ENCODE peak calls at places on chromosomes 5 and 9, in five cellular contexts. V, T, R, F and H are unnamed samples.

GRCh38 chr5:33079548-33079947 is 361.2 kb upstream of the TARS1 start:
- DNase-seq in V (no peak), T (no peak), R (no peak), F (no peak), H (no peak)

GRCh38 chr9:83240671-83241070 is 177.7 kb upstream of the RASEF start:
- DNase-seq in V (no peak), T (no peak), R (no peak), F (no peak), H (no peak)

GRCh38 chr5:14722923-14723322 is 58.4 kb downstream of the OTULIN start:
- DNase-seq in V (no peak), T (no peak), R (no peak), F (no peak), H (no peak)

GRCh38 chr9:137422668-137423000 is 328 bp downstream of the EXD3 start:
- DNase-seq in V (no peak), T (no peak), R (no peak), F (no peak), H (peak)

GRCh38 chr5:105812356-105812755 is 1858.4 kb downstream of the EFNA5 start:
- DNase-seq in V (no peak), T (no peak), R (no peak), F (no peak), H (no peak)

GRCh38 chr9:2022560-2022959 is 7.4 kb downstream of the SMARCA2 start:
- DNase-seq in V (no peak), T (no peak), R (no peak), F (no peak), H (no peak)

GRCh38 chr5:135437796-135438560 is 9.2 kb downstream of the DCANP1 start:
- DNase-seq in V (peak), T (no peak), R (no peak), F (peak), H (peak)

GRCh38 chr5:34488984-34489383 is 167.1 kb upstream of the RAI14 start:
- DNase-seq in V (no peak), T (no peak), R (no peak), F (no peak), H (no peak)

GRCh38 chr5:14665949-14666741 is 1.6 kb downstream of the OTULIN start:
- DNase-seq in V (no peak), T (peak), R (peak), F (no peak), H (peak)

GRCh38 chr9:87683751-87684626 is 41.9 kb upstream of the CTSL start:
- DNase-seq in V (peak), T (no peak), R (no peak), F (no peak), H (no peak)

GRCh38 chr9:2889023-2889422 is 45.1 kb upstream of the PUM3 start:
- DNase-seq in V (no peak), T (peak), R (no peak), F (no peak), H (no peak)

GRCh38 chr5:72817076-72817476 is 615 bp downstream of the TNPO1 start:
- DNase-seq in V (no peak), T (peak), R (peak), F (peak), H (peak)

GRCh38 chr5:73454379-73455036 is 5.9 kb upstream of the FOXD1 start:
- DNase-seq in V (no peak), T (peak), R (peak), F (peak), H (peak)

GRCh38 chr9:97987490-97987889 is 4.3 kb downstream of the ANP32B start:
- DNase-seq in V (no peak), T (peak), R (no peak), F (no peak), H (no peak)

GRCh38 chr9:128117613-128118471 is 9.7 kb downstream of the PTGES2 start:
- DNase-seq in V (peak), T (peak), R (peak), F (peak), H (peak)

GRCh38 chr5:127849436-127849835 is 146.2 kb downstream of the CCDC192 start:
- DNase-seq in V (no peak), T (no peak), R (no peak), F (no peak), H (no peak)

GRCh38 chr5:55338092-55338613 is 30.4 kb downstream of the MTREX start:
- DNase-seq in V (no peak), T (no peak), R (no peak), F (no peak), H (no peak)

GRCh38 chr5:140869555-140869886 is 764 bp downstream of the PCDHA11 start:
- DNase-seq in V (no peak), T (peak), R (no peak), F (no peak), H (no peak)

GRCh38 chr9:81032831-81033230 is 656.5 kb downstream of the TLE1 start:
- DNase-seq in V (no peak), T (no peak), R (no peak), F (peak), H (no peak)

GRCh38 chr5:41707853-41708603 is 162.2 kb downstream of the OXCT1 start:
- DNase-seq in V (no peak), T (peak), R (peak), F (peak), H (no peak)

GRCh38 chr9:23702311-23702922 is 123.6 kb downstream of the ELAVL2 start:
- DNase-seq in V (no peak), T (no peak), R (no peak), F (no peak), H (no peak)

GRCh38 chr5:149749481-149750365 is 19.6 kb downstream of the PPARGC1B start:
- DNase-seq in V (no peak), T (no peak), R (no peak), F (no peak), H (no peak)

GRCh38 chr5:32044904-32045303 is 129.2 kb downstream of the GOLPH3 start:
- DNase-seq in V (no peak), T (no peak), R (peak), F (peak), H (no peak)

GRCh38 chr9:97411789-97412627 is at the start of gene TDRD7:
- DNase-seq in V (peak), T (peak), R (peak), F (peak), H (peak)

GRCh38 chr5:160477266-160477970 is 55.8 kb downstream of the PTTG1 start:
- DNase-seq in V (no peak), T (no peak), R (no peak), F (peak), H (no peak)

GRCh38 chr9:127979333-127980055 is 1.3 kb downstream of the EEIG1 start:
- DNase-seq in V (no peak), T (peak), R (peak), F (no peak), H (peak)

GRCh38 chr5:144598451-144599068 is 427.9 kb downstream of the KCTD16 start:
- DNase-seq in V (no peak), T (no peak), R (no peak), F (no peak), H (peak)

GRCh38 chr9:79446540-79447307 is 125.0 kb upstream of the TLE4 start:
- DNase-seq in V (no peak), T (no peak), R (no peak), F (no peak), H (no peak)

GRCh38 chr9:7376838-7377237 is 422.7 kb downstream of the DMAC1 start:
- DNase-seq in V (no peak), T (no peak), R (no peak), F (no peak), H (no peak)

GRCh38 chr5:167255931-167256330 is 1035.5 kb upstream of the WWC1 start:
- DNase-seq in V (no peak), T (no peak), R (no peak), F (no peak), H (no peak)

GRCh38 chr5:10684303-10685086 is 76.5 kb downstream of the DAP start:
- DNase-seq in V (no peak), T (no peak), R (no peak), F (no peak), H (no peak)

GRCh38 chr9:131826966-131827525 is 87.2 kb upstream of the RAPGEF1 start:
- DNase-seq in V (no peak), T (no peak), R (no peak), F (no peak), H (no peak)

GRCh38 chr9:6443661-6444060 is 30.7 kb downstream of the UHRF2 start:
- DNase-seq in V (no peak), T (no peak), R (no peak), F (no peak), H (no peak)

GRCh38 chr5:95760291-95761191 is 29.4 kb downstream of the RHOBTB3 start:
- DNase-seq in V (no peak), T (peak), R (peak), F (peak), H (no peak)

GRCh38 chr9:117860849-117861248 is 156.6 kb downstream of the TLR4 start:
- DNase-seq in V (no peak), T (no peak), R (no peak), F (peak), H (no peak)

GRCh38 chr5:332843-333242 is 11.3 kb downstream of the AHRR start:
- DNase-seq in V (no peak), T (no peak), R (no peak), F (no peak), H (no peak)

GRCh38 chr5:39015743-39016586 is 58.2 kb downstream of the RICTOR start:
- DNase-seq in V (no peak), T (no peak), R (peak), F (peak), H (no peak)

GRCh38 chr5:181246276-181247050 is 2.8 kb upstream of the RACK1 start:
- DNase-seq in V (peak), T (peak), R (peak), F (peak), H (peak)